ENCODE peak calls at places on chromosome 11, in four cellular contexts. B, G, W and N are unnamed samples. For H3K4me1, the result is how much of the 10 kb centered on the place peaks cover.

GRCh38 chr11:66293777-66294625 is 2.3 kb downstream of the TMEM151A start:
- DNase-seq in B (no peak), G (no peak), W (no peak), N (no peak)

GRCh38 chr11:69157156-69157821 is 1.6 kb downstream of the SMIM38 start:
- DNase-seq in B (no peak), G (no peak), W (peak), N (peak)

GRCh38 chr11:116502641-116503061 is 270.1 kb downstream of the BUD13 start:
- DNase-seq in B (no peak), G (no peak), W (peak), N (no peak)

GRCh38 chr11:28106351-28107043 is 1.5 kb downstream of the KIF18A start:
- DNase-seq in B (no peak), G (no peak), W (no peak), N (no peak)

GRCh38 chr11:36126703-36127102 is 162.5 kb downstream of the COMMD9 start:
- DNase-seq in B (no peak), G (no peak), W (no peak), N (no peak)

GRCh38 chr11:47257518-47258316 is at the start of gene NR1H3:
- DNase-seq in B (peak), G (no peak), W (peak), N (peak)

GRCh38 chr11:35994421-35994820 is 50.6 kb downstream of the LDLRAD3 start:
- DNase-seq in B (no peak), G (no peak), W (no peak), N (no peak)

GRCh38 chr11:9815486-9816136 is 151.7 kb downstream of the SWAP70 start:
- DNase-seq in B (no peak), G (no peak), W (no peak), N (no peak)

GRCh38 chr11:69215784-69216415 is 60.2 kb downstream of the SMIM38 start:
- DNase-seq in B (peak), G (no peak), W (no peak), N (no peak)

GRCh38 chr11:79189604-79190003 is 251.2 kb downstream of the TENM4 start:
- DNase-seq in B (peak), G (no peak), W (no peak), N (no peak)

GRCh38 chr11:35214181-35214770 is 75.3 kb downstream of the CD44 start:
- DNase-seq in B (no peak), G (no peak), W (no peak), N (no peak)

GRCh38 chr11:82527185-82527584 is 206.5 kb downstream of the FAM181B start:
- DNase-seq in B (no peak), G (no peak), W (no peak), N (no peak)

GRCh38 chr11:2892215-2893020 is 6.8 kb upstream of the CDKN1C start:
- DNase-seq in B (peak), G (peak), W (peak), N (peak)

GRCh38 chr11:129249351-129249750 is 57.2 kb upstream of the ARHGAP32 start:
- DNase-seq in B (no peak), G (no peak), W (no peak), N (no peak)

GRCh38 chr11:110979696-110980095 is 265.8 kb upstream of the POU2AF2 start:
- DNase-seq in B (no peak), G (no peak), W (no peak), N (no peak)

GRCh38 chr11:6608726-6609501 is 3.1 kb downstream of the TAF10 start:
- DNase-seq in B (no peak), G (peak), W (no peak), N (no peak)

GRCh38 chr11:45320366-45320765 is 34.2 kb upstream of the SYT13 start:
- DNase-seq in B (no peak), G (no peak), W (no peak), N (no peak)

GRCh38 chr11:100778386-100778785 is 91.3 kb downstream of the ARHGAP42 start:
- DNase-seq in B (no peak), G (no peak), W (no peak), N (no peak)

GRCh38 chr11:43504316-43504950 is 145.7 kb downstream of the TTC17 start:
- DNase-seq in B (no peak), G (no peak), W (no peak), N (no peak)

GRCh38 chr11:65555693-65556231 is 2.4 kb downstream of the LTBP3 start:
- DNase-seq in B (no peak), G (no peak), W (peak), N (no peak)

GRCh38 chr11:125390949-125391348 is 105.1 kb downstream of the FEZ1 start:
- DNase-seq in B (no peak), G (no peak), W (no peak), N (no peak)

GRCh38 chr11:46808804-46809431 is 37.2 kb downstream of the CKAP5 start:
- DNase-seq in B (no peak), G (no peak), W (no peak), N (no peak)

GRCh38 chr11:117428856-117429229 is 101.2 kb downstream of the CEP164 start:
- DNase-seq in B (no peak), G (no peak), W (no peak), N (no peak)

GRCh38 chr11:128553662-128554392 is 33.5 kb downstream of the ETS1 start:
- DNase-seq in B (no peak), G (no peak), W (no peak), N (no peak)

GRCh38 chr11:78420796-78421209 is 3.2 kb upstream of the GAB2 start:
- DNase-seq in B (peak), G (peak), W (peak), N (peak)

GRCh38 chr11:129061466-129062194 is 119.0 kb upstream of the TP53AIP1 start:
- DNase-seq in B (no peak), G (no peak), W (no peak), N (no peak)

DNA sequence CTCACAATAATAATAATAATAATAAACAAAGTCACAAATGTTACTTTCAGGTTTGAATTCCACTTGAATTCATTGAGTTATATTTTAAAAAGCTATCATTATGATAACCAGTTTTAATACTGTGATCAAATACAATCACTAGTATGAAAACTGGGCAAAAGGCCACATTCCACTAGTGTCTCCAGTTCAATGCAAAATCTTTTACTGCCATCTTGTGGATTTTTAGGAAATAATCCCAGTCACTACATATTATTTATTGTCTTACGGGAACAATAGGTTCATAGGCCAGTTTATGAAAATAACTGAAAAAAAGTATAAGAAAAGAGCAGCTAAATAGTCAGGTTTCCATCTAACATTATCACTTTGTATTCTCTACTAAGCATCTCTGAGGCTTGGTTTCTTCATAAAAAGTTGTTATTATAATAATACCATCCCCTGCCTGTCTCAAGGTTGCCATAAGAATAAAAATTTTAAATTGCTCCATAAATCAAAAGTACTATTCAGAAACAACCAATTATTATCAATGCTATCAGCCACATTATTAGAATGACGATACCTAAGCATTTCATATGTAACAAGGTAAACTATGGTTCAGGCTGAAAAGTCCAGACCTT is 533.9 kb upstream of the CCDC90B start:
- DNase-seq in B (no peak), G (no peak), W (no peak), N (no peak)
- H3K4me1 ChIP-seq in B (under half), G (under half), W (under half), N (under half)

DNA sequence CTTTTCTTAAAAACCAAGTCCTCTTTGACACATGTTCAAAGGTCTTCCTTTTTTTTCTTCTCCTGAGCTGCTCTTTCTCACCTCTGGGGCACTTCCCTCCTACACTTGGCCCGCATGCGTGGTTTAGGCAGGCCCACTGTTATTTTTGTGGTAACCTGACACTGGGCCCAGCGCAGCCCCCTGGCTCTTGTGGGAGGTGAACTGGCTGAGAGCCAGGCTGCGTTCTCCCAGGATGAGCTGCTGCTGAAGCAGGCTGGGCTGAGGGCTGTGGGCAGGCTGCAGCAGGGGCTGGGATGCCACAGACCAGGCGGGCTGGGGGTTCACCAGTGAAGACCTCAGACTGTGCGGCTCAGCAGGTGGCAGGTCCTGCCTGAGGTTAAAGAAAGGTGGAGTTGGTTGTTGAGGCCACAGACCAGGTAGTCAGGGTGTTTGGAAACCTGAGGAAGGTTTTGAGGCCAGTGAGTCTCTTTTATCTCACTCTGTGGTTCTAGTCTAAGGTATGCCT is 72.4 kb downstream of the TEAD1 start:
- DNase-seq in B (no peak), G (no peak), W (peak), N (no peak)
- H3K27ac ChIP-seq in B (no peak), G (no peak), W (peak), N (no peak)

DNA sequence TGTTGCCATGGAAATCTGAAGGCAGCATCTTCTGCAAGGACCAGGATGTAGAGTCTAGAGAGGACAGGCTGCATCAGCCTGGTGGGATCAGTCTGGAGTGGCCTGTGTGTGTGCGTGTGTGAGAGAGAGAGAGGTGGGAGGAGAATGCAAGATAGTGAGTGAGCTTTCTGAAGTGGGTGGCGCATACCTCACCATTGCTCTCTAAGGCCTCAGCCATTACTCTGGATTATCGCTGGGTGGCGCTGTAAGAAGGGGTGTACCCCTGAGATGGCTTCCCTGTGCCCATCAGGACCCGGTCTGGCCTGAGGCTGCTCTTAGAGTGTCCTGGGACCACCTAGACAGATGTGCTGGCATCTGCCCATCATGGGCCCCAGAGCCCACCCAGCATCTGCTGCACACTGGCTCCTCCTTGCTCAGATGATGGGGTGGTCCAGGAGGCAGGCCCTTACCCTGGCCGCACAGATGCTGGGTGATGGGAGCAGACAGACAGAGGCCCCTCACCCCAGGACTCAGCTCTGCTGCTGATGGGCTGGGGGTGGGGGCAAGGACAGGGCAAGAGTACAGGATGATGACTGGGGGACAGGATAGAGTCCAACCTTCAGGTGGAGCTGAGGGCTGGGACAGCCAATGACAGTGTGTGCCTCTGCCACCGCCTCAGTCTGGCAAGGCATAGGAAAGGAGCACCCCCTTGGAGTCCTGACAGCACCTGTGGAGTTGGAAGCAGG is 25.7 kb upstream of the TUB start:
- DNase-seq in B (peak), G (no peak), W (no peak), N (no peak)
- TF ChIP-seq CTCF in B (no peak), G (no peak), W (no peak), N (no peak)

GRCh38 chr11:63942803-63943202 is 4.0 kb downstream of the NAA40 start:
- DNase-seq in B (no peak), G (no peak), W (no peak), N (no peak)
- H3K4me1 ChIP-seq in B (under half), G (under half), W (half or more), N (under half)

DNA sequence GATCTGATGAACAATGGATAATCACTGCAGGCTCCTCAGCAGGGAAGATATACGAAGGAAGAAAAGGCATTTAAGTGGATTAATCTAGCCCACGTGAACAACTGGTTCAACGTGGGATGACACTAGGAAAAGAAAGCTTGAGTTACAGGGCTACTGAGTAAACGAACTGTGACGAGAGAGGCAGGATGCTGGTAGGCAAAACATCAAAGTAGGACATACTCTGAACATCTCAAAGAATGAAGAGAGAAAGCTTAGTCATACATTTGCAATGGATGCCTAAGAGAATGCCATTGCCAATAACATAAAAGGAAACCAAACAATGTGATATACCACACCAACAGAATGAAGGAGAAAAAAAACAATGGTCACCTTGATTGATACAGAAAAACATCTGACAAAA is 12.9 kb downstream of the USP28 start:
- DNase-seq in B (no peak), G (no peak), W (no peak), N (no peak)
- H3K27ac ChIP-seq in B (no peak), G (no peak), W (peak), N (no peak)

GRCh38 chr11:14373941-14374646 is 15.1 kb upstream of the RRAS2 start:
- DNase-seq in B (peak), G (no peak), W (no peak), N (no peak)

GRCh38 chr11:14372011-14372410 is 13.0 kb upstream of the RRAS2 start:
- DNase-seq in B (no peak), G (no peak), W (no peak), N (no peak)

GRCh38 chr11:14376920-14377319 is 17.9 kb upstream of the RRAS2 start:
- DNase-seq in B (no peak), G (no peak), W (no peak), N (no peak)

GRCh38 chr11:14378171-14378570 is 19.2 kb upstream of the RRAS2 start:
- DNase-seq in B (no peak), G (no peak), W (no peak), N (no peak)

DNA sequence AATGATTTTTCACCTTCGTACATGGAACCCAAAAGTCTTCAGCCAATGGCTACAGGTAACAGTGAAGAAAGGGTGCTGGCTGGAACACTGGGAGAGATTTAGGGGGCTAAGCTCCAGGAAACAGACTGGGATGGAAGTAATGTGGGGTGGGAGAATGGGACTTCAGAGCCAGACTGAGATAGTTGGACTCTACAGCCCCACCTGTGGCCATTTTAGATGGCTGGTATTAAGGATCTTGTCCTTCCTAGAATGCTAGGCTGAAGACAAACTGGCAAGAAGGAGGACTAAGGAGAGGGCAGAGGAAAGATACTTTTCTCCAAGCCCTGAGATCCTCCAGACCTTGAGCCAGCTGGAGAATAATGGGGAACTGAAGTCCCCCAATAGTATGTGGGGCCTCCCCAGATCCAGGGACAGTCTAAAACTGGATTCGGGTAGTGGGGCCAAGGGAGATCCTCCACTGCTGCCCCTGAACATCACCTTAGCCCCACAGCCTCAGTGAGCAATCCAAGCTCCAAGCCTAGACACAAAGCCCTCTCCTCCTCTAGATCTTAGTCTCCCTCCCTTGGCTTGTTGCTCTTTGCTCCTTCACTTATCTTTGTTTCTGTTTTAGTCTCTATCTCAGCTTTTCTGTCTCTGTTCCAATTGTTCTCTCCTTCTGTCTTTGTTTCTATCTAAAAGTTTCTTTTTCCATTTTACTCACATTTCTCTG is 16.1 kb upstream of the RRAS2 start:
- DNase-seq in B (no peak), G (no peak), W (no peak), N (no peak)
- TF ChIP-seq CTCF in B (no peak), G (no peak), W (no peak), N (no peak)

DNA sequence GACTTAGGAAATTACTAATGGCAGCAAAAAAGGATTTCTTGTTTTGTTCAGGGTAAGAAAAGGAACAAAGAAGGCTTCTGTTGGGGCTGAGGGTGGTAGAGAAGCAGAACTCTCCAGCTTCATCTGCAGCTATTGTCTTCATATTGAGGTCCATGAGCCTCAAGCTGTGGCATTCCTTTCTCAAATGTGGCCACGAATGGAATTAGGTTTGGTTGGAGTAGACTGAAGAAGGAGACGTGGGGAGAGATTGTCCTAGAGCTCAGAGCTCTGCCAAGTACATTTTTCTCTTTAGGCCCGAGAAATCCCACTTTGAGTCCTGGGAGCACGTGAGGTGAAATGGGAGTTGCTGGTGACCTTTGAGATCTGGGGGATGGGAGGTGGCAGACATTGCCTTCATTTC is 25.8 kb upstream of the MYOD1 start:
- DNase-seq in B (no peak), G (no peak), W (no peak), N (no peak)
- H3K4me1 ChIP-seq in B (under half), G (under half), W (under half), N (under half)

GRCh38 chr11:86719781-86720463 is 47.5 kb upstream of the ME3 start:
- DNase-seq in B (no peak), G (no peak), W (no peak), N (no peak)
- H3K27ac ChIP-seq in B (no peak), G (no peak), W (no peak), N (no peak)